ENCODE peak calls at places on chromosomes 2 and 18, in six cellular contexts. N is kidney glomerular epithelial cell; U is cardiac fibroblast; X is activated CD4-positive, alpha-beta T cell treated with anti-CD3 and anti-CD28 coated beads, Interleukin-2, amount 50 U/mL, for 4 hours; M is HTR-8/SVneo; S is ELR. I is an unnamed sample.

GRCh38 chr2:170217778-170218251 is 39.9 kb downstream of the MYO3B start:
- DNase-seq in U (peak; percentile 18), S (no peak), M (no peak), N (no peak), X (no peak), I (no peak)

GRCh38 chr2:130728007-130728454 is 839 bp upstream of the GPR148 start:
- DNase-seq in U (no peak), S (peak; percentile 5), X (peak; percentile 30), M (no peak), N (no peak), I (no peak)

GRCh38 chr2:69175795-69176715 is 163.1 kb downstream of the ANTXR1 start:
- DNase-seq in X (no peak), S (no peak), N (no peak), M (no peak), U (no peak), I (no peak)

GRCh38 chr2:75276093-75277055 is 77.1 kb upstream of the TACR1 start:
- DNase-seq in U (peak; percentile 69), X (no peak), N (peak; percentile 22), M (peak; percentile 13), S (peak; percentile 86), I (no peak)

GRCh38 chr2:2763351-2763997 is 432.4 kb upstream of the MYT1L start:
- DNase-seq in M (no peak), N (no peak), S (no peak), U (no peak), X (no peak), I (no peak)

GRCh38 chr2:111632661-111633060 is 251.3 kb downstream of the ANAPC1 start:
- DNase-seq in S (no peak), U (peak; percentile 4), M (no peak), N (no peak), X (no peak), I (no peak)

GRCh38 chr2:128619471-128620325 is 301.0 kb upstream of the HS6ST1 start:
- DNase-seq in X (no peak), S (no peak), N (no peak), U (no peak), M (no peak), I (no peak)

GRCh38 chr2:238380336-238380735 is 46.4 kb upstream of the ASB1 start:
- DNase-seq in S (no peak), M (no peak), X (no peak), U (no peak), N (no peak), I (no peak)

GRCh38 chr18:45793295-45793965 is 32.0 kb upstream of the SIGLEC15 start:
- DNase-seq in M (peak; percentile 67), S (peak; percentile 99), N (peak; percentile 61), U (peak; percentile 89), X (no peak), I (no peak)

GRCh38 chr2:237943395-237944094 is 23.3 kb upstream of the UBE2F start:
- DNase-seq in X (no peak), U (no peak), M (no peak), N (no peak), S (no peak), I (peak; percentile 19)

I was measured in anterior cingulate cortex.